ENCODE peak calls at places on chromosomes 11 and 22, in nine cellular contexts. One of them, this sample, is unnamed.

GRCh38 chr11:134742228-134742612 is 330.2 kb upstream of the B3GAT1 start:
- DNase-seq in GM23248: no peak
- DNase-seq in hepatocyte: no peak
- DNase-seq in GM23338: no peak
- DNase-seq in HCT116: no peak
- DNase-seq in PC-3: no peak
- DNase-seq in neural progenitor cell: no peak
- DNase-seq in MM.1S: no peak
- DNase-seq in SK-N-SH: no peak
- DNase-seq in this sample: no peak

GRCh38 chr11:59145534-59145933 is 2.9 kb downstream of the FAM111A start:
- DNase-seq in GM23248: peak; percentile 92
- DNase-seq in hepatocyte: no peak
- DNase-seq in GM23338: no peak
- DNase-seq in HCT116: no peak
- DNase-seq in PC-3: peak; percentile 37
- DNase-seq in neural progenitor cell: no peak
- DNase-seq in MM.1S: no peak
- DNase-seq in SK-N-SH: no peak
- DNase-seq in this sample: no peak

GRCh38 chr11:910044-910588 is 494 bp downstream of the CHID1 start:
- DNase-seq in GM23248: no peak
- DNase-seq in hepatocyte: no peak
- DNase-seq in GM23338: no peak
- DNase-seq in HCT116: no peak
- DNase-seq in PC-3: no peak
- DNase-seq in neural progenitor cell: no peak
- DNase-seq in MM.1S: peak; percentile 34
- DNase-seq in SK-N-SH: no peak
- DNase-seq in this sample: peak; percentile 25

GRCh38 chr11:12258451-12258850 is 118.9 kb upstream of the PARVA start:
- DNase-seq in GM23248: peak; percentile 53
- DNase-seq in hepatocyte: peak; percentile 77
- DNase-seq in GM23338: no peak
- DNase-seq in HCT116: no peak
- DNase-seq in PC-3: peak; percentile 47
- DNase-seq in neural progenitor cell: no peak
- DNase-seq in MM.1S: no peak
- DNase-seq in SK-N-SH: no peak
- DNase-seq in this sample: no peak

GRCh38 chr11:64803163-64803845 is at the start of gene MAP4K2:
- DNase-seq in GM23248: peak; percentile 96
- DNase-seq in hepatocyte: peak; percentile 97
- DNase-seq in GM23338: peak; percentile 98
- DNase-seq in HCT116: peak; percentile 64
- DNase-seq in PC-3: peak; percentile 93
- DNase-seq in neural progenitor cell: peak; percentile 97
- DNase-seq in MM.1S: peak; percentile 86
- DNase-seq in SK-N-SH: peak; percentile 98
- DNase-seq in this sample: peak; percentile 91

GRCh38 chr11:57597971-57598830 is 716 bp downstream of the SERPING1 start:
- DNase-seq in GM23248: peak; percentile 83
- DNase-seq in hepatocyte: peak; percentile 83
- DNase-seq in GM23338: peak; percentile 96
- DNase-seq in HCT116: no peak
- DNase-seq in PC-3: no peak
- DNase-seq in neural progenitor cell: peak; percentile 98
- DNase-seq in MM.1S: no peak
- DNase-seq in SK-N-SH: peak; percentile 90
- DNase-seq in this sample: no peak

GRCh38 chr11:34356576-34356917 is 1.3 kb downstream of the ABTB2 start:
- DNase-seq in GM23248: peak; percentile 81
- DNase-seq in hepatocyte: peak; percentile 38
- DNase-seq in GM23338: peak; percentile 60
- DNase-seq in HCT116: no peak
- DNase-seq in PC-3: no peak
- DNase-seq in neural progenitor cell: peak; percentile 58
- DNase-seq in MM.1S: no peak
- DNase-seq in SK-N-SH: no peak
- DNase-seq in this sample: no peak

GRCh38 chr11:73275381-73275750 is 3.2 kb downstream of the P2RY6 start:
- DNase-seq in GM23248: no peak
- DNase-seq in hepatocyte: no peak
- DNase-seq in GM23338: no peak
- DNase-seq in HCT116: no peak
- DNase-seq in PC-3: no peak
- DNase-seq in neural progenitor cell: no peak
- DNase-seq in MM.1S: no peak
- DNase-seq in SK-N-SH: no peak
- DNase-seq in this sample: no peak

GRCh38 chr11:23314162-23314561 is 453.9 kb upstream of the CCDC179 start:
- DNase-seq in GM23248: no peak
- DNase-seq in hepatocyte: no peak
- DNase-seq in GM23338: no peak
- DNase-seq in HCT116: no peak
- DNase-seq in PC-3: no peak
- DNase-seq in neural progenitor cell: no peak
- DNase-seq in MM.1S: no peak
- DNase-seq in SK-N-SH: no peak
- DNase-seq in this sample: no peak

GRCh38 chr11:96045622-96046456 is 121.9 kb upstream of the MTMR2 start:
- DNase-seq in GM23248: peak; percentile 87
- DNase-seq in hepatocyte: peak; percentile 74
- DNase-seq in GM23338: peak; percentile 86
- DNase-seq in HCT116: no peak
- DNase-seq in PC-3: no peak
- DNase-seq in neural progenitor cell: peak; percentile 55
- DNase-seq in MM.1S: peak; percentile 73
- DNase-seq in SK-N-SH: peak; percentile 24
- DNase-seq in this sample: no peak

GRCh38 chr22:50737728-50738648 is at the start of gene ACR:
- DNase-seq in GM23248: no peak
- DNase-seq in hepatocyte: no peak
- DNase-seq in GM23338: no peak
- DNase-seq in HCT116: no peak
- DNase-seq in PC-3: no peak
- DNase-seq in neural progenitor cell: no peak
- DNase-seq in MM.1S: no peak
- DNase-seq in SK-N-SH: no peak
- DNase-seq in this sample: no peak

GRCh38 chr11:102254047-102254446 is 63.2 kb upstream of the BIRC3 start:
- DNase-seq in GM23248: peak; percentile 32
- DNase-seq in hepatocyte: no peak
- DNase-seq in GM23338: peak; percentile 87
- DNase-seq in HCT116: peak; percentile 46
- DNase-seq in PC-3: peak; percentile 47
- DNase-seq in neural progenitor cell: peak; percentile 40
- DNase-seq in MM.1S: no peak
- DNase-seq in SK-N-SH: no peak
- DNase-seq in this sample: peak; percentile 34

GRCh38 chr11:33682446-33682845 is 18.2 kb downstream of the C11orf91 start:
- DNase-seq in GM23248: peak; percentile 38
- DNase-seq in hepatocyte: no peak
- DNase-seq in GM23338: peak; percentile 38
- DNase-seq in HCT116: no peak
- DNase-seq in PC-3: peak; percentile 57
- DNase-seq in neural progenitor cell: no peak
- DNase-seq in MM.1S: no peak
- DNase-seq in SK-N-SH: no peak
- DNase-seq in this sample: no peak

GRCh38 chr11:66639066-66639813 is 737 bp downstream of the RBM4 start:
- DNase-seq in GM23248: peak; percentile 80
- DNase-seq in hepatocyte: peak; percentile 60
- DNase-seq in GM23338: peak; percentile 35
- DNase-seq in HCT116: no peak
- DNase-seq in PC-3: peak; percentile 41
- DNase-seq in neural progenitor cell: no peak
- DNase-seq in MM.1S: peak; percentile 20
- DNase-seq in SK-N-SH: no peak
- DNase-seq in this sample: peak; percentile 50

GRCh38 chr22:23180301-23180892 is at the start of gene BCR:
- DNase-seq in GM23248: peak; percentile 88
- DNase-seq in hepatocyte: peak; percentile 90
- DNase-seq in GM23338: peak; percentile 78
- DNase-seq in HCT116: peak; percentile 34
- DNase-seq in PC-3: peak; percentile 65
- DNase-seq in neural progenitor cell: peak; percentile 87
- DNase-seq in MM.1S: peak; percentile 84
- DNase-seq in SK-N-SH: peak; percentile 95
- DNase-seq in this sample: peak; percentile 77

GRCh38 chr22:23182289-23183106 is 2.2 kb downstream of the BCR start:
- DNase-seq in GM23248: peak; percentile 34
- DNase-seq in hepatocyte: peak; percentile 56
- DNase-seq in GM23338: peak; percentile 47
- DNase-seq in HCT116: no peak
- DNase-seq in PC-3: peak; percentile 72
- DNase-seq in neural progenitor cell: peak; percentile 50
- DNase-seq in MM.1S: peak; percentile 82
- DNase-seq in SK-N-SH: no peak
- DNase-seq in this sample: peak; percentile 52

GRCh38 chr22:23181763-23182288 is 1.5 kb downstream of the BCR start:
- DNase-seq in GM23248: no peak
- DNase-seq in hepatocyte: no peak
- DNase-seq in GM23338: peak; percentile 40
- DNase-seq in HCT116: no peak
- DNase-seq in PC-3: no peak
- DNase-seq in neural progenitor cell: no peak
- DNase-seq in MM.1S: peak; percentile 34
- DNase-seq in SK-N-SH: no peak
- DNase-seq in this sample: no peak

GRCh38 chr22:23179381-23180294 is 671 bp upstream of the BCR start:
- DNase-seq in GM23248: peak; percentile 39
- DNase-seq in hepatocyte: peak; percentile 63
- DNase-seq in GM23338: peak; percentile 28
- DNase-seq in HCT116: no peak
- DNase-seq in PC-3: no peak
- DNase-seq in neural progenitor cell: peak; percentile 29
- DNase-seq in MM.1S: peak; percentile 41
- DNase-seq in SK-N-SH: no peak
- DNase-seq in this sample: peak; percentile 60

GRCh38 chr22:23180893-23181762 is 819 bp downstream of the BCR start:
- DNase-seq in GM23248: peak; percentile 43
- DNase-seq in hepatocyte: no peak
- DNase-seq in GM23338: peak; percentile 47
- DNase-seq in HCT116: no peak
- DNase-seq in PC-3: peak; percentile 17
- DNase-seq in neural progenitor cell: peak; percentile 27
- DNase-seq in MM.1S: peak; percentile 42
- DNase-seq in SK-N-SH: peak; percentile 62
- DNase-seq in this sample: peak; percentile 43
- H3K27ac ChIP-seq in GM23248: no peak overlapping the region
- H3K27ac ChIP-seq in hepatocyte: peak overlapping the region; percentile 77
- H3K27ac ChIP-seq in GM23338: no peak overlapping the region
- H3K27ac ChIP-seq in HCT116: peak overlapping the region; percentile 83
- H3K27ac ChIP-seq in PC-3: no peak overlapping the region
- H3K27ac ChIP-seq in neural progenitor cell: no peak overlapping the region
- H3K27ac ChIP-seq in MM.1S: peak overlapping the region; percentile 54
- H3K27ac ChIP-seq in SK-N-SH: no peak overlapping the region
- H3K27ac ChIP-seq in this sample: no peak overlapping the region

DNA sequence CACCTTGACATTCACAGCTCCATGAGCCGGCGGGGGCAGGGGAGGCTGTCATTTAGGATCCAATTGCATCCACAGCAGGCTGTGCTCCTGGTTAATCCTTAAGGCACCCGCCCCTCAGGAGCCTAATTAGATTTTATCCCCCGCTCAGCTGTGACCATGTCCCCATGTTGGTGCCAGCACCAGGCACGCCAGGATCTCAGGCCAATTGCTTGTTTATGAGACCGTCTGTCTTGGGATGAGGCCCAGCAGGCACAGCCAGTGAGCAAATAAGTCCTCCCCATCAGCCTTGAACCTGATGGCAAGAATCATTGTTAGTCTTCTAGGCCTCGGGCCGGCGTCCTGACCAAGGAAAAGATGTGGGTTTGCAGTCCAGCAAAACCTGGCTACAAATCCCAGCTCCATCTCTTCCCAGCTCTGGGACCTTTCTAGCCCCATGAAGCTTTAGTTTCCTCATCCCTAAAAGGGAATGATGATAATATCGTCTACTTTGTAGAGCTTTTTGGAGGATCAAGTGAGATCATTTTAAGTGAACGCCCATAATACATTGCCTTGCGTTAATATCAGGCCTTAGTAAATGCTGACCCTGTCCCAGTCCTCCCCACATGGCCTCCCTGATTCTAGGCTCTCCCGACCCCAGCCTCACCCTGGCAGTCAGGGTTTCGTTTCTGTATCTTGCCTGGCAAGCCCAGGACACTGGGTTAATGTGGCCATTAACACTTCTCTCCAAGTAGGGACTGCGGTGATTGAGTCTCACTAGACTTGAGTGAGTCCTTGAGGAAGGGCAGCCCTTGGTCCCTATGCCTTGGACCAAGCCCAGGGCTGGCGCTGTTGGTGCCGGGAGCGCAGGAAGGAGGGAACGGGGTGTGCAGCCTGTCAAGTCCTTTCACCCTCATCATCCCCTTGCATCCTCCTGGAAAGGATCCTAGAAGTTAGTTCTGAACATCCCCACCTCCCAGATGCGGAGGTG is 57.1 kb downstream of the TP53I11 start:
- DNase-seq in GM23248: no peak
- DNase-seq in hepatocyte: no peak
- DNase-seq in GM23338: no peak
- DNase-seq in HCT116: no peak
- DNase-seq in PC-3: no peak
- DNase-seq in neural progenitor cell: peak; percentile 55
- DNase-seq in MM.1S: no peak
- DNase-seq in SK-N-SH: peak; percentile 84
- DNase-seq in this sample: no peak
- TF ChIP-seq EZH2phosphoT487 in GM23248: no peak
- TF ChIP-seq EZH2phosphoT487 in hepatocyte: no peak
- TF ChIP-seq EZH2phosphoT487 in GM23338: no peak
- TF ChIP-seq EZH2phosphoT487 in HCT116: no peak
- TF ChIP-seq EZH2phosphoT487 in PC-3: no peak
- TF ChIP-seq EZH2phosphoT487 in neural progenitor cell: no peak
- TF ChIP-seq EZH2phosphoT487 in MM.1S: no peak
- TF ChIP-seq EZH2phosphoT487 in SK-N-SH: no peak
- TF ChIP-seq EZH2phosphoT487 in this sample: no peak

GRCh38 chr22:27157090-27157489 is 499.7 kb downstream of the MIAT start:
- DNase-seq in GM23248: no peak
- DNase-seq in hepatocyte: no peak
- DNase-seq in GM23338: no peak
- DNase-seq in HCT116: no peak
- DNase-seq in PC-3: no peak
- DNase-seq in neural progenitor cell: no peak
- DNase-seq in MM.1S: no peak
- DNase-seq in SK-N-SH: no peak
- DNase-seq in this sample: no peak
- H3K4me3 ChIP-seq in GM23248: no peak overlapping the region
- H3K4me3 ChIP-seq in hepatocyte: no peak overlapping the region
- H3K4me3 ChIP-seq in GM23338: no peak overlapping the region
- H3K4me3 ChIP-seq in HCT116: no peak overlapping the region
- H3K4me3 ChIP-seq in PC-3: no peak overlapping the region
- H3K4me3 ChIP-seq in neural progenitor cell: no peak overlapping the region
- H3K4me3 ChIP-seq in MM.1S: no peak overlapping the region
- H3K4me3 ChIP-seq in SK-N-SH: no peak overlapping the region
- H3K4me3 ChIP-seq in this sample: no peak overlapping the region

DNA sequence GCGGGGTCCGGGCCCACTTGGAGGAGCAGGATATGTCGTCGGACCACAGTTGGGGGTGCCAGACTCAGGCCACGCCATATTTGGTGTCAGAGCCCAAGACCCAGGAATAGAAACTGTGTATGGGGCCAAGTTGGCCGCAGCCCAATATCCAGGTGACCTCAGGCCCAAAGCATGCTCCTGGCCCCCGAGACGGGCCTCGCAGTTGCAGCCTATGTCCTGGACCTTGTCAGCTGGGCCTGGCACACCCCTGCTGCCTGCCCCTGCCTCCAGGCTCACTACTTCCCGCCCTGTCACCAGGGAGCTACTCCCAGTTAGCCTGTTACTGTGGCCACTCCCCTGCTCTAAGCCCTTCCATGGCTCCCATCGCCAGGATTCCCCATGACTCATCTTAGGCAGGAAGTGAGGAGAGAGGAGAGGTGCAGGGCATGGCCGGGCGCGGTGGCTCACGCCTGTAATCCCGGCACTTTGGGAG is 23.1 kb downstream of the A4GALT start:
- DNase-seq in GM23248: peak; percentile 77
- DNase-seq in hepatocyte: peak; percentile 79
- DNase-seq in GM23338: no peak
- DNase-seq in HCT116: peak; percentile 49
- DNase-seq in PC-3: peak; percentile 44
- DNase-seq in neural progenitor cell: no peak
- DNase-seq in MM.1S: no peak
- DNase-seq in SK-N-SH: no peak
- DNase-seq in this sample: no peak
- H3K27ac ChIP-seq in GM23248: no peak overlapping the region
- H3K27ac ChIP-seq in hepatocyte: peak overlapping the region; percentile 27
- H3K27ac ChIP-seq in GM23338: no peak overlapping the region
- H3K27ac ChIP-seq in HCT116: peak overlapping the region; percentile 20
- H3K27ac ChIP-seq in PC-3: no peak overlapping the region
- H3K27ac ChIP-seq in neural progenitor cell: no peak overlapping the region
- H3K27ac ChIP-seq in MM.1S: no peak overlapping the region
- H3K27ac ChIP-seq in SK-N-SH: peak overlapping the region; percentile 53
- H3K27ac ChIP-seq in this sample: peak overlapping the region; percentile 74